ENCODE peak calls at places on chromosome 22, in seven cellular contexts. B, H, J, E, S, X and L are unnamed samples.

GRCh38 chr22:29914165-29914564 is 31.2 kb downstream of the MTMR3 start:
- DNase-seq in B (peak), H (no peak), J (no peak), E (no peak), S (peak), X (no peak), L (no peak)

GRCh38 chr22:30340911-30341685 is 14.4 kb upstream of the TBC1D10A start:
- DNase-seq in B (no peak), H (no peak), J (no peak), E (no peak), S (no peak), X (no peak), L (no peak)

GRCh38 chr22:44391026-44391425 is 78.3 kb upstream of the SHISAL1 start:
- DNase-seq in B (no peak), H (peak), J (no peak), E (no peak), S (no peak), X (no peak), L (no peak)

GRCh38 chr22:40367342-40367741 is 3.1 kb upstream of the SGSM3 start:
- DNase-seq in B (no peak), H (no peak), J (no peak), E (no peak), S (no peak), X (no peak), L (no peak)

GRCh38 chr22:17412232-17412631 is 43.0 kb downstream of the CECR2 start:
- DNase-seq in B (no peak), H (no peak), J (no peak), E (no peak), S (no peak), X (no peak), L (no peak)

GRCh38 chr22:31127181-31127772 is 4.5 kb downstream of the INPP5J start:
- DNase-seq in B (no peak), H (peak), J (no peak), E (no peak), S (no peak), X (no peak), L (no peak)

GRCh38 chr22:16608931-16609330 is 16.3 kb upstream of the CCT8L2 start:
- DNase-seq in B (no peak), H (no peak), J (no peak), E (no peak), S (no peak), X (no peak), L (no peak)

GRCh38 chr22:44938886-44939285 is 70.9 kb downstream of the PHF21B start:
- DNase-seq in B (no peak), H (no peak), J (no peak), E (no peak), S (no peak), X (no peak), L (no peak)

GRCh38 chr22:30829901-30830550 is 135.4 kb downstream of the OSBP2 start:
- DNase-seq in B (peak), H (no peak), J (peak), E (no peak), S (peak), X (no peak), L (no peak)

GRCh38 chr22:45150139-45150538 is 13.6 kb upstream of the NUP50 start:
- DNase-seq in B (no peak), H (no peak), J (no peak), E (no peak), S (no peak), X (no peak), L (no peak)

GRCh38 chr22:27997538-27997937 is 78.5 kb upstream of the PITPNB start:
- DNase-seq in B (peak), H (no peak), J (no peak), E (no peak), S (no peak), X (no peak), L (no peak)

GRCh38 chr22:24440270-24440717 is 12.9 kb downstream of the ADORA2A start:
- DNase-seq in B (no peak), H (no peak), J (no peak), E (no peak), S (no peak), X (no peak), L (peak)

GRCh38 chr22:18950141-18950540 is 14.0 kb upstream of the PRODH start:
- DNase-seq in B (no peak), H (no peak), J (no peak), E (no peak), S (no peak), X (no peak), L (no peak)

GRCh38 chr22:28442264-28442950 is 237.2 kb downstream of the TTC28 start:
- DNase-seq in B (peak), H (peak), J (peak), E (peak), S (peak), X (peak), L (peak)

GRCh38 chr22:18954333-18954732 is 18.2 kb upstream of the PRODH start:
- DNase-seq in B (peak), H (peak), J (no peak), E (peak), S (peak), X (peak), L (no peak)

GRCh38 chr22:46681010-46681409 is 57.0 kb downstream of the CERK start:
- DNase-seq in B (no peak), H (no peak), J (no peak), E (peak), S (no peak), X (no peak), L (no peak)

GRCh38 chr22:45644714-45645113 is 26.9 kb upstream of the ATXN10 start:
- DNase-seq in B (no peak), H (no peak), J (no peak), E (no peak), S (no peak), X (no peak), L (no peak)

GRCh38 chr22:30260276-30260675 is 6.4 kb downstream of the OSM start:
- DNase-seq in B (no peak), H (no peak), J (no peak), E (peak), S (no peak), X (no peak), L (no peak)

GRCh38 chr22:33873186-33873585 is 47.1 kb downstream of the LARGE1 start:
- DNase-seq in B (no peak), H (no peak), J (no peak), E (no peak), S (no peak), X (no peak), L (no peak)

GRCh38 chr22:27513021-27513420 is 288.5 kb downstream of the MN1 start:
- DNase-seq in B (no peak), H (no peak), J (no peak), E (no peak), S (no peak), X (no peak), L (no peak)

DNA sequence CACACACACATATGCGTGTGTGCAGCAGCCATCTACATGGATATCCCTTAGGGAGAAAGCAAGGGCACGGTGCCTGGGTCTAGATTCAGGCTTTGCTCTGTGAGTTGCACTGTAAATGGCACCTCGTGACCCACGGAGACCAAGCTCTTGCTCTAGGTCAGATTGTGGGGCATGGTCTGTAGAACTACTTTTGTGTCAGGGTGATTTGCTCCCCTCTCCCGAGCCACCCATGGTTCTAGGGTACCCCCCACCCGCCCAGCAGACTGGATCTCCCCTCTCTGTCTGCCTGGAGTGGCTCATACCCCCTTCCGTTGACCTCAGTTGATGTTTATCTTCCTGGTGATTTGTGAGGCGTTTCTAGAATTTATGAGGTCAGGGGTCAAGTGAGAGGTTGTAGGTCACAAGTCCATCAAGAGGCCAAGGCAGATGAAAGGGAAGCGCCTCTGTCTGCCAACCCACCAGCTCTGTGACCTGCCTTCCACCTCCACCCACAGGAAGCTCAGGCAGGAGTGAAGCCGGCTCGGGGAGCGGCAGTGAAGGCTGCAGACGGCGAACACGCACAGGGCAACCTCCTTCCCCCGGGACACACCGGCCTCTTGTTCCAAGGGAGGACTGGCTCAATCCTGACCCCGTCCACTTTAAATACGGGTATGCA is 76.2 kb upstream of the TTLL12 start:
- DNase-seq in B (peak), H (no peak), J (no peak), E (peak), S (peak), X (peak), L (peak)
- H3K4me3 ChIP-seq in B (no peak), H (no peak), J (peak), E (peak), S (no peak), X (peak), L (peak)

GRCh38 chr22:36422287-36423014 is 34.7 kb upstream of the MYH9 start:
- DNase-seq in B (no peak), H (no peak), J (no peak), E (no peak), S (no peak), X (no peak), L (no peak)

GRCh38 chr22:36419177-36419911 is 31.6 kb upstream of the MYH9 start:
- DNase-seq in B (no peak), H (peak), J (no peak), E (peak), S (peak), X (peak), L (peak)

GRCh38 chr22:36417281-36417686 is 29.5 kb upstream of the MYH9 start:
- DNase-seq in B (no peak), H (peak), J (no peak), E (peak), S (peak), X (peak), L (peak)

GRCh38 chr22:36423461-36424404 is 36.0 kb upstream of the MYH9 start:
- DNase-seq in B (peak), H (no peak), J (no peak), E (no peak), S (peak), X (no peak), L (peak)

DNA sequence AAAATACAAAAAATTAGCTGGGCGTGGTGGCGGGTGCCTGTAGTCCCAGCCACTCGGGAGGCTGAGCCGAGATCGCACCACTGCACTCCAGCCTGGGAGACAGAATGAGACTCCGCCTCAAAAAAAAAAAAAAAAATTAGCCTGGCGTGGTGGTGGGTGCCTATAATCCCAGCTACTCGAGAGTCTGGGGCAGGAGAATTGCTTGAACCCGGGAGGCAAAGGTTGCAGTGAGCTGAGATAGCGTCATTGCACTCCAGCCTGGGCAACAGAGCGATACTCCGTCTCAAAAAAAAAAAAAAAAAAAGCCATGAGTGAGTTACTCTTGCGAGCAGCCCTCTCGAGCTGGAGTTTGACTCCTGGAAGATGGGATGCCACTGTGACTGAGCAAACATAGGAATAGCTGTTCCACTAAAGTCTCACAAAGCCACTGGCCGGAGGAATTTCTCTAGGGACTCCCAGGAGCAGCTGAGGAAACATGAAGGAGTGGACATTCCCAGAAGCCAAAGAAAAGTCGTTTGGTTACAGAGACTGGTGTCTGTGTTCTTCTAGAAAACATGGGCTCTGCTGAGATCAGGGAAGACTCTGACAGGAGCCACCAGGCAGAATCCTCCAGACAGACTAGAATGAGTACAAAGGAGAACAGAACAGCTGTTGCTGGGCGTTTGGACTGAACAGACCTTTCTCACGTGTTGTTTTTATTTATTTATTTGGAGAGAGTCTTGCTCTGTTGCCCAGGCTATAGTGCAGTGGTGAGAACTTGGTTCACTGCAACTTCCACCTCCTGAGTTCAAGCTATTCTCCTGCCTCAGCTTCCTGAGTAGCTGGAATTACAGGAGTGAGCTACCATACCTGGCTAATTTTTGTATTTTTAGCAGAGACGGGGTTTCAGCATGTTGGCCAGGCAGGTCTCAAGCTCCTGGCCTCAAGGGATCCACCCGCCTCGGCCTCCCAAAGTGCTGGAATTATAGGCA is 32.4 kb upstream of the MYH9 start:
- DNase-seq in B (no peak), H (no peak), J (no peak), E (no peak), S (no peak), X (no peak), L (no peak)
- H3K4me3 ChIP-seq in B (no peak), H (no peak), J (no peak), E (no peak), S (no peak), X (no peak), L (no peak)

GRCh38 chr22:48883211-48883960 is 944.3 kb downstream of the BRD1 start:
- DNase-seq in B (no peak), H (peak), J (no peak), E (no peak), S (no peak), X (no peak), L (no peak)
- H3K4me3 ChIP-seq in B (no peak), H (no peak), J (no peak), E (no peak), S (no peak), X (no peak), L (no peak)

GRCh38 chr22:38864361-38865191 is 7.4 kb downstream of the CBX6 start:
- DNase-seq in B (no peak), H (peak), J (no peak), E (no peak), S (no peak), X (no peak), L (no peak)

GRCh38 chr22:38865201-38866023 is 6.6 kb downstream of the CBX6 start:
- DNase-seq in B (no peak), H (peak), J (no peak), E (no peak), S (no peak), X (no peak), L (no peak)

GRCh38 chr22:38866399-38867123 is 5.5 kb downstream of the CBX6 start:
- DNase-seq in B (no peak), H (peak), J (no peak), E (no peak), S (no peak), X (no peak), L (no peak)

GRCh38 chr22:38867124-38867455 is 4.9 kb downstream of the CBX6 start:
- DNase-seq in B (no peak), H (no peak), J (no peak), E (no peak), S (no peak), X (no peak), L (no peak)

GRCh38 chr22:38866024-38866398 is 6.0 kb downstream of the CBX6 start:
- DNase-seq in B (no peak), H (no peak), J (no peak), E (no peak), S (no peak), X (no peak), L (no peak)
- H3K4me3 ChIP-seq in B (no peak), H (no peak), J (no peak), E (no peak), S (no peak), X (no peak), L (no peak)